ENCODE peak calls at places on chromosome 21, in four cellular contexts. Z, K, V and F are unnamed samples.
A peak's percentile ranks its signal among the peaks of the same experiment; 100 is the strongest.

GRCh38 chr21:16407403-16408279 is 677.9 kb downstream of the USP25 start:
- DNase-seq in Z (no peak), K (no peak), V (no peak), F (no peak)

GRCh38 chr21:36964832-36965719 is 1.4 kb downstream of the HLCS start:
- DNase-seq in Z (no peak), V (no peak), K (no peak), F (no peak)

GRCh38 chr21:27885296-27885711 is 918.4 kb upstream of the ADAMTS5 start:
- DNase-seq in Z (no peak), K (no peak), V (no peak), F (no peak)

GRCh38 chr21:39330001-39330400 is 16.6 kb upstream of the BRWD1 start:
- DNase-seq in K (no peak), Z (no peak), V (no peak), F (no peak)

GRCh38 chr21:46065993-46066842 is 31.7 kb upstream of the COL6A2 start:
- DNase-seq in K (no peak), Z (no peak), V (no peak), F (no peak)

GRCh38 chr21:45593162-45594022 is 50.1 kb upstream of the PCBP3 start:
- DNase-seq in K (no peak), Z (no peak), V (no peak), F (peak; percentile 68)

GRCh38 chr21:26844258-26845065 is 747 bp downstream of the ADAMTS1 start:
- DNase-seq in K (no peak), V (peak; percentile 76), Z (peak; percentile 71), F (peak; percentile 85)

GRCh38 chr21:39850333-39850732 is 16.9 kb upstream of the PCP4 start:
- DNase-seq in Z (no peak), V (no peak), K (no peak), F (no peak)

GRCh38 chr21:31993826-31994791 is 121.3 kb downstream of the HUNK start:
- DNase-seq in V (no peak), K (no peak), Z (peak; percentile 16), F (no peak)

GRCh38 chr21:10425856-10426255 is 95.5 kb upstream of the TPTE start:
- DNase-seq in Z (peak; percentile 26), K (no peak), V (no peak), F (no peak)

GRCh38 chr21:10430007-10430406 is 91.4 kb upstream of the TPTE start:
- DNase-seq in V (no peak), Z (no peak), K (no peak), F (no peak)
- H3K9me3 ChIP-seq in V (peaks cover 38% of the 10 kb centered on the region), Z (peaks cover 42% of the 10 kb centered on the region), K (peaks cover 4% of the 10 kb centered on the region), F (no peaks in the 10 kb centered on the region)

GRCh38 chr21:33212159-33212851 is 17.4 kb upstream of the IFNAR2 start:
- DNase-seq in Z (peak; percentile 56), V (no peak), K (peak; percentile 37), F (no peak)
- H3K27ac ChIP-seq in Z (peak overlapping the region; percentile 89), V (peak overlapping the region; percentile 24), K (no peak overlapping the region), F (no peak overlapping the region)

GRCh38 chr21:43361127-43361492 is 65.8 kb downstream of the SIK1 start:
- DNase-seq in K (no peak), Z (peak; percentile 46), V (peak; percentile 62), F (no peak)
- H3K4me3 ChIP-seq in K (no peak overlapping the region), Z (no peak overlapping the region), V (no peak overlapping the region), F (no peak overlapping the region)

GRCh38 chr21:41614456-41615010 is 106.6 kb upstream of the TMPRSS2 start:
- DNase-seq in Z (no peak), V (no peak), K (no peak), F (no peak)

GRCh38 chr21:41611966-41612606 is 104.1 kb upstream of the TMPRSS2 start:
- DNase-seq in Z (peak; percentile 77), V (no peak), K (no peak), F (no peak)

GRCh38 chr21:41612674-41613250 is 104.8 kb upstream of the TMPRSS2 start:
- DNase-seq in K (no peak), Z (peak; percentile 80), V (peak; percentile 65), F (peak; percentile 79)

GRCh38 chr21:41611441-41611840 is 103.5 kb upstream of the TMPRSS2 start:
- DNase-seq in Z (no peak), K (no peak), V (no peak), F (no peak)

GRCh38 chr21:41613421-41613998 is 105.6 kb upstream of the TMPRSS2 start:
- DNase-seq in Z (no peak), K (no peak), V (no peak), F (no peak)
- H3K9me3 ChIP-seq in Z (no peaks in the 10 kb centered on the region), K (no peaks in the 10 kb centered on the region), V (no peaks in the 10 kb centered on the region), F (no peaks in the 10 kb centered on the region)